ENCODE peak calls at places on chromosomes 6 and 20, in five cellular contexts. Q, W, P, M and I are unnamed samples.

GRCh38 chr6:136051140-136051775 is 198.9 kb downstream of the MTFR2 start:
- DNase-seq in Q (no peak), P (no peak), W (no peak), M (no peak), I (no peak)

GRCh38 chr6:135358251-135358821 is 139.2 kb downstream of the AHI1 start:
- DNase-seq in P (no peak), W (peak; percentile 97), M (no peak), Q (no peak), I (peak; percentile 18)

GRCh38 chr20:60057866-60058807 is 99.9 kb downstream of the CDH26 start:
- DNase-seq in M (peak; percentile 50), P (no peak), Q (no peak), W (no peak), I (no peak)

GRCh38 chr6:155690820-155691219 is 235.2 kb upstream of the NOX3 start:
- DNase-seq in M (no peak), P (no peak), W (no peak), Q (no peak), I (no peak)

GRCh38 chr20:15759546-15760216 is 813.6 kb downstream of the KIF16B start:
- DNase-seq in Q (no peak), W (no peak), M (no peak), P (no peak), I (no peak)

GRCh38 chr20:23477223-23477622 is 13.7 kb upstream of the CST8 start:
- DNase-seq in Q (no peak), P (no peak), M (no peak), W (no peak), I (no peak)

GRCh38 chr6:89794324-89794723 is 25.3 kb downstream of the MDN1 start:
- DNase-seq in W (no peak), P (no peak), Q (no peak), M (no peak), I (no peak)

GRCh38 chr6:34152042-34152524 is 6.2 kb upstream of the GRM4 start:
- DNase-seq in P (no peak), Q (no peak), W (no peak), M (no peak), I (no peak)

GRCh38 chr6:34035161-34035560 is 110.7 kb downstream of the GRM4 start:
- DNase-seq in M (no peak), Q (no peak), P (no peak), W (no peak), I (no peak)

GRCh38 chr20:329851-330232 is 4.5 kb downstream of the SOX12 start:
- DNase-seq in W (no peak), M (no peak), P (no peak), Q (no peak), I (no peak)

GRCh38 chr6:21935561-21936028 is 342.0 kb downstream of the SOX4 start:
- DNase-seq in Q (peak; percentile 46), P (no peak), M (peak; percentile 52), W (peak; percentile 58), I (no peak)

GRCh38 chr6:117195728-117196127 is 69.6 kb upstream of the VGLL2 start:
- DNase-seq in M (no peak), W (no peak), P (no peak), Q (no peak), I (no peak)

GRCh38 chr20:57896563-57896962 is 186.7 kb upstream of the PMEPA1 start:
- DNase-seq in Q (no peak), M (no peak), P (no peak), W (no peak), I (no peak)

GRCh38 chr20:51775241-51775640 is 7.1 kb upstream of the ATP9A start:
- DNase-seq in Q (no peak), M (no peak), P (no peak), W (no peak), I (no peak)

GRCh38 chr6:491233-491632 is 99.7 kb downstream of the IRF4 start:
- DNase-seq in Q (no peak), P (no peak), W (no peak), M (no peak), I (no peak)

GRCh38 chr20:38685853-38686473 is 38.3 kb upstream of the SLC32A1 start:
- DNase-seq in W (no peak), M (peak; percentile 65), P (peak; percentile 64), Q (peak; percentile 44), I (no peak)

GRCh38 chr20:31484001-31484400 is 8.9 kb downstream of the REM1 start:
- DNase-seq in Q (no peak), M (no peak), P (no peak), W (no peak), I (no peak)

GRCh38 chr20:30484009-30484748 is 773.3 kb upstream of the DEFB115 start:
- DNase-seq in Q (no peak), W (no peak), M (no peak), P (no peak), I (no peak)

GRCh38 chr20:24948939-24949679 is at the start of gene CST7:
- DNase-seq in W (no peak), P (peak; percentile 35), M (no peak), Q (peak; percentile 15), I (no peak)

GRCh38 chr20:63178889-63179751 is 36.8 kb downstream of the YTHDF1 start:
- DNase-seq in M (peak; percentile 56), P (peak; percentile 20), Q (no peak), W (no peak), I (no peak)

GRCh38 chr6:3997144-3997770 is 81.7 kb downstream of the FAM217A start:
- DNase-seq in Q (no peak), P (no peak), M (no peak), W (no peak), I (no peak)

GRCh38 chr6:36838896-36839818 is at the start of gene CPNE5:
- DNase-seq in M (no peak), W (no peak), Q (no peak), P (no peak), I (no peak)

GRCh38 chr20:48773837-48774418 is 53.9 kb downstream of the PREX1 start:
- DNase-seq in P (no peak), Q (no peak), W (no peak), M (no peak), I (no peak)

GRCh38 chr6:166618251-166618650 is 8.8 kb downstream of the RPS6KA2 start:
- DNase-seq in M (no peak), Q (no peak), W (no peak), P (no peak), I (no peak)

GRCh38 chr6:116059713-116060571 is 749 bp downstream of the FRK start:
- DNase-seq in W (no peak), P (peak; percentile 16), M (no peak), Q (peak; percentile 55), I (peak; percentile 44)

GRCh38 chr20:4702562-4703280 is 19.0 kb upstream of the PRND start:
- DNase-seq in W (no peak), P (no peak), Q (no peak), M (no peak), I (no peak)

GRCh38 chr6:21426841-21427490 is 166.6 kb upstream of the SOX4 start:
- DNase-seq in W (no peak), P (no peak), M (no peak), Q (no peak), I (peak; percentile 23)

GRCh38 chr6:72132425-72132824 is 246.1 kb downstream of the RIMS1 start:
- DNase-seq in W (no peak), M (no peak), P (no peak), Q (no peak), I (peak; percentile 35)

GRCh38 chr6:125945378-125946141 is 11.0 kb upstream of the HINT3 start:
- DNase-seq in Q (peak; percentile 38), M (no peak), P (no peak), W (no peak), I (no peak)

GRCh38 chr6:10884245-10884972 is 2.4 kb upstream of the SYCP2L start:
- DNase-seq in Q (no peak), P (no peak), W (no peak), M (no peak), I (no peak)

GRCh38 chr20:6829510-6830116 is 62.1 kb downstream of the BMP2 start:
- DNase-seq in W (no peak), M (no peak), P (no peak), Q (no peak), I (no peak)

GRCh38 chr20:46400253-46400652 is 6.2 kb downstream of the ELMO2 start:
- DNase-seq in W (peak; percentile 44), Q (no peak), M (no peak), P (no peak), I (no peak)

GRCh38 chr6:13559251-13559650 is 15.2 kb upstream of the SIRT5 start:
- DNase-seq in M (no peak), W (no peak), P (peak; percentile 37), Q (no peak), I (no peak)

GRCh38 chr20:14919473-14920157 is 582.2 kb upstream of the FLRT3 start:
- DNase-seq in M (no peak), W (no peak), Q (peak; percentile 32), P (peak; percentile 29), I (no peak)

GRCh38 chr6:14664112-14664592 is 546.6 kb downstream of the CD83 start:
- DNase-seq in Q (no peak), P (no peak), W (no peak), M (no peak), I (no peak)